ENCODE peak calls at places on chromosomes 11 and 22, in ten cellular contexts. One of them, this sample, is unnamed.

GRCh38 chr11:46696212-46696558 is 4.2 kb downstream of the ARHGAP1 start:
- DNase-seq in stimulated activated CD4-positive, alpha-beta T cell treated with anti-CD3 and anti-CD28 coated beads, Interleukin-2, amount 100 ng/mL, for 4 hours: no peak
- DNase-seq in EL: no peak
- DNase-seq in RPMI7951: no peak
- DNase-seq in RWPE1: no peak
- DNase-seq in SK-N-SH: no peak
- DNase-seq in tibial artery: peak
- DNase-seq in activated effector memory CD4-positive, alpha-beta T cell treated with anti-CD3 and anti-CD28 coated beads, Interleukin-2, amount 50 U/mL, for 16 hours: no peak
- DNase-seq in nephron progenitor cell: no peak
- DNase-seq in stimulated activated CD8-positive, alpha-beta memory T cell treated with anti-CD3 and anti-CD28 coated beads, Interleukin-15, amount 100 ng/mL, for 24 hours: no peak
- DNase-seq in this sample: no peak

GRCh38 chr11:122853261-122853660 is 15.0 kb downstream of the CRTAM start:
- DNase-seq in stimulated activated CD4-positive, alpha-beta T cell treated with anti-CD3 and anti-CD28 coated beads, Interleukin-2, amount 100 ng/mL, for 4 hours: no peak
- DNase-seq in EL: no peak
- DNase-seq in RPMI7951: no peak
- DNase-seq in RWPE1: no peak
- DNase-seq in SK-N-SH: no peak
- DNase-seq in tibial artery: no peak
- DNase-seq in activated effector memory CD4-positive, alpha-beta T cell treated with anti-CD3 and anti-CD28 coated beads, Interleukin-2, amount 50 U/mL, for 16 hours: no peak
- DNase-seq in nephron progenitor cell: no peak
- DNase-seq in stimulated activated CD8-positive, alpha-beta memory T cell treated with anti-CD3 and anti-CD28 coated beads, Interleukin-15, amount 100 ng/mL, for 24 hours: no peak
- DNase-seq in this sample: no peak

GRCh38 chr22:23289851-23290724 is 109.8 kb downstream of the BCR start:
- DNase-seq in stimulated activated CD4-positive, alpha-beta T cell treated with anti-CD3 and anti-CD28 coated beads, Interleukin-2, amount 100 ng/mL, for 4 hours: peak
- DNase-seq in EL: peak
- DNase-seq in RPMI7951: peak
- DNase-seq in RWPE1: peak
- DNase-seq in SK-N-SH: peak
- DNase-seq in tibial artery: peak
- DNase-seq in activated effector memory CD4-positive, alpha-beta T cell treated with anti-CD3 and anti-CD28 coated beads, Interleukin-2, amount 50 U/mL, for 16 hours: peak
- DNase-seq in nephron progenitor cell: peak
- DNase-seq in stimulated activated CD8-positive, alpha-beta memory T cell treated with anti-CD3 and anti-CD28 coated beads, Interleukin-15, amount 100 ng/mL, for 24 hours: peak
- DNase-seq in this sample: peak

GRCh38 chr11:31487848-31488247 is 21.6 kb downstream of the IMMP1L start:
- DNase-seq in stimulated activated CD4-positive, alpha-beta T cell treated with anti-CD3 and anti-CD28 coated beads, Interleukin-2, amount 100 ng/mL, for 4 hours: no peak
- DNase-seq in EL: peak
- DNase-seq in RPMI7951: peak
- DNase-seq in RWPE1: no peak
- DNase-seq in SK-N-SH: peak
- DNase-seq in tibial artery: no peak
- DNase-seq in activated effector memory CD4-positive, alpha-beta T cell treated with anti-CD3 and anti-CD28 coated beads, Interleukin-2, amount 50 U/mL, for 16 hours: no peak
- DNase-seq in nephron progenitor cell: no peak
- DNase-seq in stimulated activated CD8-positive, alpha-beta memory T cell treated with anti-CD3 and anti-CD28 coated beads, Interleukin-15, amount 100 ng/mL, for 24 hours: no peak
- DNase-seq in this sample: peak

GRCh38 chr22:43555561-43556515 is 144.0 kb downstream of the MPPED1 start:
- DNase-seq in stimulated activated CD4-positive, alpha-beta T cell treated with anti-CD3 and anti-CD28 coated beads, Interleukin-2, amount 100 ng/mL, for 4 hours: no peak
- DNase-seq in EL: no peak
- DNase-seq in RPMI7951: no peak
- DNase-seq in RWPE1: no peak
- DNase-seq in SK-N-SH: no peak
- DNase-seq in tibial artery: no peak
- DNase-seq in activated effector memory CD4-positive, alpha-beta T cell treated with anti-CD3 and anti-CD28 coated beads, Interleukin-2, amount 50 U/mL, for 16 hours: peak
- DNase-seq in nephron progenitor cell: no peak
- DNase-seq in stimulated activated CD8-positive, alpha-beta memory T cell treated with anti-CD3 and anti-CD28 coated beads, Interleukin-15, amount 100 ng/mL, for 24 hours: no peak
- DNase-seq in this sample: no peak

GRCh38 chr22:19271856-19272535 is 19.5 kb downstream of the CLTCL1 start:
- DNase-seq in stimulated activated CD4-positive, alpha-beta T cell treated with anti-CD3 and anti-CD28 coated beads, Interleukin-2, amount 100 ng/mL, for 4 hours: no peak
- DNase-seq in EL: peak
- DNase-seq in RPMI7951: no peak
- DNase-seq in RWPE1: no peak
- DNase-seq in SK-N-SH: no peak
- DNase-seq in tibial artery: no peak
- DNase-seq in activated effector memory CD4-positive, alpha-beta T cell treated with anti-CD3 and anti-CD28 coated beads, Interleukin-2, amount 50 U/mL, for 16 hours: no peak
- DNase-seq in nephron progenitor cell: no peak
- DNase-seq in stimulated activated CD8-positive, alpha-beta memory T cell treated with anti-CD3 and anti-CD28 coated beads, Interleukin-15, amount 100 ng/mL, for 24 hours: no peak
- DNase-seq in this sample: no peak

GRCh38 chr22:25908755-25909154 is 166.8 kb downstream of the MYO18B start:
- DNase-seq in stimulated activated CD4-positive, alpha-beta T cell treated with anti-CD3 and anti-CD28 coated beads, Interleukin-2, amount 100 ng/mL, for 4 hours: no peak
- DNase-seq in EL: no peak
- DNase-seq in RPMI7951: no peak
- DNase-seq in RWPE1: no peak
- DNase-seq in SK-N-SH: peak
- DNase-seq in tibial artery: no peak
- DNase-seq in activated effector memory CD4-positive, alpha-beta T cell treated with anti-CD3 and anti-CD28 coated beads, Interleukin-2, amount 50 U/mL, for 16 hours: no peak
- DNase-seq in nephron progenitor cell: no peak
- DNase-seq in stimulated activated CD8-positive, alpha-beta memory T cell treated with anti-CD3 and anti-CD28 coated beads, Interleukin-15, amount 100 ng/mL, for 24 hours: no peak
- DNase-seq in this sample: peak

GRCh38 chr11:13440100-13440855 is 22.7 kb downstream of the BTBD10 start:
- DNase-seq in stimulated activated CD4-positive, alpha-beta T cell treated with anti-CD3 and anti-CD28 coated beads, Interleukin-2, amount 100 ng/mL, for 4 hours: no peak
- DNase-seq in EL: peak
- DNase-seq in RPMI7951: peak
- DNase-seq in RWPE1: peak
- DNase-seq in SK-N-SH: peak
- DNase-seq in tibial artery: peak
- DNase-seq in activated effector memory CD4-positive, alpha-beta T cell treated with anti-CD3 and anti-CD28 coated beads, Interleukin-2, amount 50 U/mL, for 16 hours: no peak
- DNase-seq in nephron progenitor cell: no peak
- DNase-seq in stimulated activated CD8-positive, alpha-beta memory T cell treated with anti-CD3 and anti-CD28 coated beads, Interleukin-15, amount 100 ng/mL, for 24 hours: no peak
- DNase-seq in this sample: peak

GRCh38 chr22:19759994-19760651 is 455 bp upstream of the TBX1 start:
- DNase-seq in stimulated activated CD4-positive, alpha-beta T cell treated with anti-CD3 and anti-CD28 coated beads, Interleukin-2, amount 100 ng/mL, for 4 hours: no peak
- DNase-seq in EL: no peak
- DNase-seq in RPMI7951: no peak
- DNase-seq in RWPE1: no peak
- DNase-seq in SK-N-SH: peak
- DNase-seq in tibial artery: no peak
- DNase-seq in activated effector memory CD4-positive, alpha-beta T cell treated with anti-CD3 and anti-CD28 coated beads, Interleukin-2, amount 50 U/mL, for 16 hours: no peak
- DNase-seq in nephron progenitor cell: no peak
- DNase-seq in stimulated activated CD8-positive, alpha-beta memory T cell treated with anti-CD3 and anti-CD28 coated beads, Interleukin-15, amount 100 ng/mL, for 24 hours: no peak
- DNase-seq in this sample: no peak

GRCh38 chr11:17786824-17787525 is 52.4 kb downstream of the KCNC1 start:
- DNase-seq in stimulated activated CD4-positive, alpha-beta T cell treated with anti-CD3 and anti-CD28 coated beads, Interleukin-2, amount 100 ng/mL, for 4 hours: no peak
- DNase-seq in EL: peak
- DNase-seq in RPMI7951: peak
- DNase-seq in RWPE1: peak
- DNase-seq in SK-N-SH: no peak
- DNase-seq in tibial artery: no peak
- DNase-seq in activated effector memory CD4-positive, alpha-beta T cell treated with anti-CD3 and anti-CD28 coated beads, Interleukin-2, amount 50 U/mL, for 16 hours: peak
- DNase-seq in nephron progenitor cell: peak
- DNase-seq in stimulated activated CD8-positive, alpha-beta memory T cell treated with anti-CD3 and anti-CD28 coated beads, Interleukin-15, amount 100 ng/mL, for 24 hours: no peak
- DNase-seq in this sample: no peak

GRCh38 chr11:1227551-1228182 is 4.8 kb downstream of the MUC5B start:
- DNase-seq in stimulated activated CD4-positive, alpha-beta T cell treated with anti-CD3 and anti-CD28 coated beads, Interleukin-2, amount 100 ng/mL, for 4 hours: no peak
- DNase-seq in EL: no peak
- DNase-seq in RPMI7951: no peak
- DNase-seq in RWPE1: no peak
- DNase-seq in SK-N-SH: peak
- DNase-seq in tibial artery: peak
- DNase-seq in activated effector memory CD4-positive, alpha-beta T cell treated with anti-CD3 and anti-CD28 coated beads, Interleukin-2, amount 50 U/mL, for 16 hours: peak
- DNase-seq in nephron progenitor cell: no peak
- DNase-seq in stimulated activated CD8-positive, alpha-beta memory T cell treated with anti-CD3 and anti-CD28 coated beads, Interleukin-15, amount 100 ng/mL, for 24 hours: no peak
- DNase-seq in this sample: no peak

GRCh38 chr11:78338138-78338537 is 79.5 kb downstream of the GAB2 start:
- DNase-seq in stimulated activated CD4-positive, alpha-beta T cell treated with anti-CD3 and anti-CD28 coated beads, Interleukin-2, amount 100 ng/mL, for 4 hours: no peak
- DNase-seq in EL: no peak
- DNase-seq in RPMI7951: no peak
- DNase-seq in RWPE1: no peak
- DNase-seq in SK-N-SH: no peak
- DNase-seq in tibial artery: no peak
- DNase-seq in activated effector memory CD4-positive, alpha-beta T cell treated with anti-CD3 and anti-CD28 coated beads, Interleukin-2, amount 50 U/mL, for 16 hours: no peak
- DNase-seq in nephron progenitor cell: no peak
- DNase-seq in stimulated activated CD8-positive, alpha-beta memory T cell treated with anti-CD3 and anti-CD28 coated beads, Interleukin-15, amount 100 ng/mL, for 24 hours: no peak
- DNase-seq in this sample: no peak

GRCh38 chr11:10476927-10477689 is 22.0 kb downstream of the AMPD3 start:
- DNase-seq in stimulated activated CD4-positive, alpha-beta T cell treated with anti-CD3 and anti-CD28 coated beads, Interleukin-2, amount 100 ng/mL, for 4 hours: no peak
- DNase-seq in EL: no peak
- DNase-seq in RPMI7951: no peak
- DNase-seq in RWPE1: no peak
- DNase-seq in SK-N-SH: no peak
- DNase-seq in tibial artery: peak
- DNase-seq in activated effector memory CD4-positive, alpha-beta T cell treated with anti-CD3 and anti-CD28 coated beads, Interleukin-2, amount 50 U/mL, for 16 hours: peak
- DNase-seq in nephron progenitor cell: no peak
- DNase-seq in stimulated activated CD8-positive, alpha-beta memory T cell treated with anti-CD3 and anti-CD28 coated beads, Interleukin-15, amount 100 ng/mL, for 24 hours: no peak
- DNase-seq in this sample: no peak

GRCh38 chr11:93791493-93791892 is 7.4 kb downstream of the MED17 start:
- DNase-seq in stimulated activated CD4-positive, alpha-beta T cell treated with anti-CD3 and anti-CD28 coated beads, Interleukin-2, amount 100 ng/mL, for 4 hours: no peak
- DNase-seq in EL: no peak
- DNase-seq in RPMI7951: no peak
- DNase-seq in RWPE1: no peak
- DNase-seq in SK-N-SH: no peak
- DNase-seq in tibial artery: no peak
- DNase-seq in activated effector memory CD4-positive, alpha-beta T cell treated with anti-CD3 and anti-CD28 coated beads, Interleukin-2, amount 50 U/mL, for 16 hours: no peak
- DNase-seq in nephron progenitor cell: no peak
- DNase-seq in stimulated activated CD8-positive, alpha-beta memory T cell treated with anti-CD3 and anti-CD28 coated beads, Interleukin-15, amount 100 ng/mL, for 24 hours: no peak
- DNase-seq in this sample: no peak

GRCh38 chr11:62324738-62325556 is 12.3 kb upstream of the ASRGL1 start:
- DNase-seq in stimulated activated CD4-positive, alpha-beta T cell treated with anti-CD3 and anti-CD28 coated beads, Interleukin-2, amount 100 ng/mL, for 4 hours: peak
- DNase-seq in EL: peak
- DNase-seq in RPMI7951: peak
- DNase-seq in RWPE1: no peak
- DNase-seq in SK-N-SH: peak
- DNase-seq in tibial artery: no peak
- DNase-seq in activated effector memory CD4-positive, alpha-beta T cell treated with anti-CD3 and anti-CD28 coated beads, Interleukin-2, amount 50 U/mL, for 16 hours: peak
- DNase-seq in nephron progenitor cell: peak
- DNase-seq in stimulated activated CD8-positive, alpha-beta memory T cell treated with anti-CD3 and anti-CD28 coated beads, Interleukin-15, amount 100 ng/mL, for 24 hours: no peak
- DNase-seq in this sample: peak

GRCh38 chr11:8092587-8093424 is 11.8 kb downstream of the TUB start:
- DNase-seq in stimulated activated CD4-positive, alpha-beta T cell treated with anti-CD3 and anti-CD28 coated beads, Interleukin-2, amount 100 ng/mL, for 4 hours: peak
- DNase-seq in EL: peak
- DNase-seq in RPMI7951: peak
- DNase-seq in RWPE1: peak
- DNase-seq in SK-N-SH: peak
- DNase-seq in tibial artery: peak
- DNase-seq in activated effector memory CD4-positive, alpha-beta T cell treated with anti-CD3 and anti-CD28 coated beads, Interleukin-2, amount 50 U/mL, for 16 hours: peak
- DNase-seq in nephron progenitor cell: peak
- DNase-seq in stimulated activated CD8-positive, alpha-beta memory T cell treated with anti-CD3 and anti-CD28 coated beads, Interleukin-15, amount 100 ng/mL, for 24 hours: no peak
- DNase-seq in this sample: peak

GRCh38 chr11:6755303-6755952 is 16.3 kb downstream of the OR2AG2 start:
- DNase-seq in stimulated activated CD4-positive, alpha-beta T cell treated with anti-CD3 and anti-CD28 coated beads, Interleukin-2, amount 100 ng/mL, for 4 hours: no peak
- DNase-seq in EL: peak
- DNase-seq in RPMI7951: peak
- DNase-seq in RWPE1: peak
- DNase-seq in SK-N-SH: peak
- DNase-seq in tibial artery: no peak
- DNase-seq in activated effector memory CD4-positive, alpha-beta T cell treated with anti-CD3 and anti-CD28 coated beads, Interleukin-2, amount 50 U/mL, for 16 hours: no peak
- DNase-seq in nephron progenitor cell: peak
- DNase-seq in stimulated activated CD8-positive, alpha-beta memory T cell treated with anti-CD3 and anti-CD28 coated beads, Interleukin-15, amount 100 ng/mL, for 24 hours: no peak
- DNase-seq in this sample: peak

GRCh38 chr22:43181321-43182076 is 5.4 kb downstream of the TTLL12 start:
- DNase-seq in stimulated activated CD4-positive, alpha-beta T cell treated with anti-CD3 and anti-CD28 coated beads, Interleukin-2, amount 100 ng/mL, for 4 hours: no peak
- DNase-seq in EL: no peak
- DNase-seq in RPMI7951: no peak
- DNase-seq in RWPE1: no peak
- DNase-seq in SK-N-SH: no peak
- DNase-seq in tibial artery: no peak
- DNase-seq in activated effector memory CD4-positive, alpha-beta T cell treated with anti-CD3 and anti-CD28 coated beads, Interleukin-2, amount 50 U/mL, for 16 hours: no peak
- DNase-seq in nephron progenitor cell: no peak
- DNase-seq in stimulated activated CD8-positive, alpha-beta memory T cell treated with anti-CD3 and anti-CD28 coated beads, Interleukin-15, amount 100 ng/mL, for 24 hours: no peak
- DNase-seq in this sample: no peak

GRCh38 chr11:107044503-107044902 is 26.2 kb upstream of the GUCY1A2 start:
- DNase-seq in stimulated activated CD4-positive, alpha-beta T cell treated with anti-CD3 and anti-CD28 coated beads, Interleukin-2, amount 100 ng/mL, for 4 hours: no peak
- DNase-seq in EL: peak
- DNase-seq in RPMI7951: peak
- DNase-seq in RWPE1: no peak
- DNase-seq in SK-N-SH: no peak
- DNase-seq in tibial artery: no peak
- DNase-seq in activated effector memory CD4-positive, alpha-beta T cell treated with anti-CD3 and anti-CD28 coated beads, Interleukin-2, amount 50 U/mL, for 16 hours: no peak
- DNase-seq in nephron progenitor cell: no peak
- DNase-seq in stimulated activated CD8-positive, alpha-beta memory T cell treated with anti-CD3 and anti-CD28 coated beads, Interleukin-15, amount 100 ng/mL, for 24 hours: no peak
- DNase-seq in this sample: no peak

GRCh38 chr11:17002543-17002942 is 11.7 kb downstream of the PLEKHA7 start:
- DNase-seq in stimulated activated CD4-positive, alpha-beta T cell treated with anti-CD3 and anti-CD28 coated beads, Interleukin-2, amount 100 ng/mL, for 4 hours: no peak
- DNase-seq in EL: no peak
- DNase-seq in RPMI7951: no peak
- DNase-seq in RWPE1: no peak
- DNase-seq in SK-N-SH: no peak
- DNase-seq in tibial artery: no peak
- DNase-seq in activated effector memory CD4-positive, alpha-beta T cell treated with anti-CD3 and anti-CD28 coated beads, Interleukin-2, amount 50 U/mL, for 16 hours: no peak
- DNase-seq in nephron progenitor cell: no peak
- DNase-seq in stimulated activated CD8-positive, alpha-beta memory T cell treated with anti-CD3 and anti-CD28 coated beads, Interleukin-15, amount 100 ng/mL, for 24 hours: no peak
- DNase-seq in this sample: no peak